ENCODE peak calls at places on chromosomes 13 and 19, in four cellular contexts. T is K562, X is GM12878, C is HepG2. E is an unnamed sample.

GRCh38 chr13:71865858-71866172 is 1.2 kb downstream of the DACH1 start:
- DNase-seq in X (no peak), C (no peak), T (no peak), E (peak; percentile 21)

GRCh38 chr13:52070929-52071523 is 46.5 kb downstream of the UTP14C start:
- DNase-seq in T (peak; percentile 61), X (no peak), C (peak; percentile 54), E (no peak)

GRCh38 chr13:36530861-36531590 is 98.7 kb downstream of the CCNA1 start:
- DNase-seq in X (no peak), C (no peak), T (no peak), E (no peak)

GRCh38 chr13:87331178-87331577 is 340.0 kb upstream of the SLITRK5 start:
- DNase-seq in X (no peak), C (no peak), T (no peak), E (no peak)

GRCh38 chr13:34247596-34247995 is 429.6 kb downstream of the RFC3 start:
- DNase-seq in T (no peak), X (no peak), C (no peak), E (no peak)

GRCh38 chr19:8334458-8335342 is 8.4 kb downstream of the KANK3 start:
- DNase-seq in C (peak; percentile 27), T (peak; percentile 77), X (no peak), E (peak; percentile 78)

GRCh38 chr19:39411832-39412099 is 703 bp upstream of the PLEKHG2 start:
- DNase-seq in C (peak; percentile 90), X (peak; percentile 89), T (peak; percentile 45), E (peak; percentile 90)

GRCh38 chr19:21474671-21475181 is 30.7 kb upstream of the ZNF429 start:
- DNase-seq in T (no peak), X (no peak), C (no peak), E (peak; percentile 85)

GRCh38 chr13:37097008-37097579 is 8.4 kb downstream of the CSNK1A1L start:
- DNase-seq in X (no peak), T (no peak), C (no peak), E (no peak)

GRCh38 chr13:50291611-50292010 is 276.4 kb downstream of the KCNRG start:
- DNase-seq in C (no peak), X (no peak), T (no peak), E (no peak)

GRCh38 chr13:51333826-51334225 is 5.7 kb upstream of the SERPINE3 start:
- DNase-seq in T (no peak), C (no peak), X (no peak), E (no peak)

GRCh38 chr19:41321600-41322270 is 11.8 kb downstream of the CCDC97 start:
- DNase-seq in C (peak; percentile 82), T (peak; percentile 65), X (no peak), E (peak; percentile 70)

GRCh38 chr19:52600639-52601024 is 30.5 kb downstream of the ZNF701 start:
- DNase-seq in T (no peak), X (no peak), C (peak; percentile 54), E (peak; percentile 56)

GRCh38 chr13:23434431-23434830 is 929 bp upstream of the SACS start:
- DNase-seq in X (no peak), C (no peak), T (no peak), E (no peak)

GRCh38 chr13:29081036-29081435 is 260.9 kb downstream of the MTUS2 start:
- DNase-seq in C (no peak), X (peak; percentile 48), T (no peak), E (no peak)

GRCh38 chr19:8323781-8324185 is 2.5 kb downstream of the RPS28 start:
- DNase-seq in X (no peak), C (no peak), T (peak; percentile 9), E (no peak)

GRCh38 chr19:56837492-56837891 is 3.0 kb downstream of the PEG3 start:
- DNase-seq in X (no peak), T (no peak), C (peak; percentile 28), E (no peak)

GRCh38 chr19:14775855-14776254 is 2.5 kb downstream of the ADGRE2 start:
- DNase-seq in C (no peak), T (peak; percentile 63), X (no peak), E (peak; percentile 36)

GRCh38 chr13:111506131-111506530 is 185.7 kb downstream of the TEX29 start:
- DNase-seq in T (no peak), C (no peak), X (no peak), E (no peak)

GRCh38 chr13:107392205-107392604 is 823.1 kb downstream of the LIG4 start:
- DNase-seq in X (no peak), C (no peak), T (no peak), E (no peak)

GRCh38 chr13:48160879-48161278 is 66.0 kb upstream of the MED4 start:
- DNase-seq in C (no peak), X (no peak), T (no peak), E (no peak)
- TF ChIP-seq ATF3 in C (no peak), X (no peak), T (no peak), E (no peak)

DNA sequence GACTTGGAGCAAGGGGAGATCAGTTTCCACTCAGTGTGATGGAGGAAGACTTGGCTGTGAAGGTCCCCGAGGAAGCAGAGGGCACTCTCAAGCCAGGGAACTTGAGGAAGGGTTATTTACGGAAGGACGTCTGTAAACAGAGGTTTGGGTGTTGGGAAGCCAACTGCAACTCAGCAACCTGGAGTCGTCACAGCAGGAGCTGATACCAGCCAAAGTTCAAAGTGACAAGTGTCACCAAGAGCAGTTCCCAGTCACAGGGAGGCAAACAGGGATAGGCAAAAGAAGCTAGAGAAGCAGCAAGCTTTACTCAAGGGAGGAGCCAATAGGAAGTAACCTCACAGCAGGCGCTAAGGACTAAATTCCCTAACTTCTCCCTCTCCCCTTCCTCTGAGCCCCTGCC is 205.5 kb downstream of the EFNB2 start:
- DNase-seq in T (no peak), X (no peak), C (no peak), E (no peak)
- TF ChIP-seq CREM in T (no peak), X (no peak), C (no peak), E (no peak)

DNA sequence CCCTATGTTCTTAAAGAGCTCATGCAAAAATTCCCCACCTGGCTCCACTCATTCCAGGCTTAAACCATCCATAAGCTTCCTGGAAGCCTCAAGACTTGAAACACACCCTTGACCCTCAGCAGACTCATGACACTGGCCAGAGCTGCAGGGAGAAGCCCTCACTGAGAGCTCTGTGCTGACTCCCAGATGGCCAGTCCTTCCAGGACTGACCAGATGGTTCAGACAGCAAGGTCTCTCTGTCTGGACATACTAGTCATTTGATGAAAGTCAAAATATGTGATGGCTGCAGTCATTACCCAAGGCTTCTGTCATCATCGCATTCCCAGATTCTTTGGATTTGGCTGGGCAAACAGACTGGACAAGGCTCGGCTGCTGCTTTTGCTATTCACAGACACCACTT is 397.4 kb downstream of the FOXO1 start:
- DNase-seq in T (no peak), C (no peak), X (no peak), E (no peak)
- TF ChIP-seq ATF3 in T (no peak), C (no peak), X (no peak), E (no peak)

GRCh38 chr19:4957981-4958380 is 10.9 kb upstream of the KDM4B start:
- DNase-seq in T (no peak), C (no peak), X (no peak), E (no peak)
- TF ChIP-seq CREM in T (no peak), C (no peak), X (no peak), E (no peak)

GRCh38 chr19:44661205-44661604 is 10.1 kb upstream of the CEACAM19 start:
- DNase-seq in X (no peak), T (no peak), C (no peak), E (no peak)

GRCh38 chr19:44658069-44658727 is 13.1 kb upstream of the CEACAM19 start:
- DNase-seq in T (no peak), C (no peak), X (no peak), E (no peak)

GRCh38 chr19:44653977-44654784 is 10.5 kb downstream of the PVR start:
- DNase-seq in T (peak; percentile 57), X (peak; percentile 38), C (peak; percentile 36), E (peak; percentile 83)

GRCh38 chr19:44660081-44660480 is 11.2 kb upstream of the CEACAM19 start:
- DNase-seq in C (no peak), X (no peak), T (no peak), E (no peak)

DNA sequence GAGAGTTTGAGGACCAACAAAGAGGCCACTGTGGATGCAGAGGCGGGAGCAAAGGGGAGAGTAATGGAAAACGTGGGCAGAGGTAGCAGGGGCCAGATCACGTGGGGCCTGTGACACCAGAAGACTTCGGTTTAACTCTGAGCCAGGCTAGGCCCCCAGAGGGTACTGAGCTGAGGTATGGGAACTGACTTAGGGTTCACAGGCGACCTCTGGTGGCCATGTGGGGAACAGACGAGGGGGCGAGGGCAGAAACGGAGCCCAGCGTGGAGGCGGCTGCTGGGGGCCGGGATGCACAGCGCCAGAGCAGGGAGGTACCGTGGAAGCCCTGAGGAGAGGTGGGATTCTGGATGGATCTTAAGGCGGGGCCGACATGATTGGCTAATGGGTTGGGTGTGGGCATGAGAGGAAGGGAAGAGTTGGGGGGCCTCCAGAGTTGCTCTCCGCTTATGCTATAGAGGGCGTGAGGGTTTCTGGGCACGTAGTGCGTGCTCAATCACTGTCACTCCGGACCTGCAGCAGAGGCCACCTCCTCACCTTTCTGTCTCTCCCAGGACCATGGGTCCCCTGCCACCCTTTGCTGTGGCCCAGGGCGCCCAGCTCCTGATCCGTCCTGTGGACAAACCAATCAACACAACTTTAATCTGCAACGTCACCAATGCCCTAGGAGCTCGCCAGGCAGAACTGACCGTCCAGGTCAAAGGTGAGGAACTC is 13.7 kb downstream of the PVR start:
- DNase-seq in C (peak; percentile 62), T (peak; percentile 76), X (no peak), E (peak; percentile 90)
- TF ChIP-seq ATF3 in C (no peak), T (no peak), X (no peak), E (no peak)

GRCh38 chr19:1598777-1599459 is 6.3 kb upstream of the MBD3 start:
- DNase-seq in T (no peak), X (no peak), C (no peak), E (no peak)

GRCh38 chr19:1601613-1602064 is 3.6 kb downstream of the UQCR11 start:
- DNase-seq in X (no peak), C (no peak), T (peak; percentile 45), E (no peak)

GRCh38 chr19:1599460-1599846 is 5.8 kb downstream of the UQCR11 start:
- DNase-seq in T (no peak), C (no peak), X (no peak), E (no peak)

GRCh38 chr19:1605236-1606137 is at the start of gene UQCR11:
- DNase-seq in C (peak; percentile 94), X (peak; percentile 80), T (peak; percentile 98), E (peak; percentile 93)

DNA sequence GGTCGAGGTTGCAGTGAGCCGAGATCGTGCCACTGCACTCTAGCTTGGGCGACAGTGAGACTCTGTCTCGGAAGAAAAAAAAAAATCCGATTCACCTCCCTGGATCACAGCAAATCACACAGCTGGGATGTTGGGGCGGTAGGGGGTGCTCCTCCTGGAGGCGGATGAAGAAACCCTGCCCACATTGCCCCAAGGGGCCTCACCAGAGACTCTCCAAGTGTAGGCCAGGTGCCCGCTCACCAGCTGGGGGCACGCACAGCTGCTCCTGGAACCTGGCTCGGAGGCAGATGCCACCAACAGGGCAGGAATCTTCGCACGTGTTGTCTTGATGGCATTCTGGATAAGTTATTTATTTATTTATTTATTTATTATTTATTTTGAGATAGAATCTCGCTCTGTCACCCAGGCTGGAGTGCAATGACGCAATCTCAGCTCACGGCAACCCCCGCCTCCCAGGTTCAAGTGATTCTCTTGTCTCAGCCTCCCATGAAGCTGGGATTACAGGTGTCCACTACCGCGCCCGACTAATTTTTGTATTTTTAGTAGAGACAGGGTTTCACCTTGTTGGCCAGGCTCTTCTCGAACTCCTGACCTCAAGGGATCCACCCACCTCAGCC is 3.1 kb downstream of the UQCR11 start:
- DNase-seq in T (no peak), C (no peak), X (no peak), E (no peak)
- TF ChIP-seq CREM in T (no peak), C (no peak), X (no peak), E (no peak)

DNA sequence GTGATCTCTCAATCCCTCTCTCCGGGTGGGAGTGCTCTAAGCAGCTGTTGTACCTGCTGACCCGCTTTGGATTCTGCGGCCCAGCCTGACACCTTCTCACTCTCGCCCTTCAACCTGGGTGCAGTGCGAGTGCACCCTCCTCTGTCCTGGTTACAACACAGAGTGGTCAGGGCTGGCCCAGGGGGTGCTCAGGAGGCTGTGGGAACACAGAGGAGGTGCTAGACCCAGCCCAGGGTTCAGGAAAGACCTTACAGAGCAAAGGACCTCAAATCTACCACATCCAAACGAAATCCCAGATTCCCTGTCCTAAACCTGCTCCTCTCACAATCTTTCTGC is 23.7 kb downstream of the ZNF175 start:
- DNase-seq in X (no peak), T (no peak), C (no peak), E (no peak)
- TF ChIP-seq ATF3 in X (no peak), T (no peak), C (no peak), E (no peak)